ENCODE peak calls at places on chromosome 3, in five cellular contexts. One of them, this sample, is unnamed.

GRCh38 chr3:111768571-111769100 is 90.4 kb upstream of the PHLDB2 start:
- DNase-seq in ELR: peak; percentile 89
- DNase-seq in stimulated activated CD4-positive, alpha-beta T cell treated with anti-CD3 and anti-CD28 coated beads, Interleukin-2, amount 100 ng/mL, for 24 hours: no peak
- DNase-seq in iris pigment epithelial cell: peak; percentile 96
- DNase-seq in T-helper 1 cell: no peak
- DNase-seq in this sample: no peak

GRCh38 chr3:139309880-139310279 is 33.9 kb upstream of the MRPS22 start:
- DNase-seq in ELR: peak; percentile 90
- DNase-seq in stimulated activated CD4-positive, alpha-beta T cell treated with anti-CD3 and anti-CD28 coated beads, Interleukin-2, amount 100 ng/mL, for 24 hours: no peak
- DNase-seq in iris pigment epithelial cell: no peak
- DNase-seq in T-helper 1 cell: no peak
- DNase-seq in this sample: no peak

GRCh38 chr3:66405701-66406091 is 95.1 kb downstream of the LRIG1 start:
- DNase-seq in ELR: peak; percentile 87
- DNase-seq in stimulated activated CD4-positive, alpha-beta T cell treated with anti-CD3 and anti-CD28 coated beads, Interleukin-2, amount 100 ng/mL, for 24 hours: no peak
- DNase-seq in iris pigment epithelial cell: peak; percentile 60
- DNase-seq in T-helper 1 cell: no peak
- DNase-seq in this sample: no peak

GRCh38 chr3:130341388-130341787 is 4.1 kb upstream of the COL6A5 start:
- DNase-seq in ELR: no peak
- DNase-seq in stimulated activated CD4-positive, alpha-beta T cell treated with anti-CD3 and anti-CD28 coated beads, Interleukin-2, amount 100 ng/mL, for 24 hours: no peak
- DNase-seq in iris pigment epithelial cell: peak; percentile 17
- DNase-seq in T-helper 1 cell: peak; percentile 50
- DNase-seq in this sample: no peak

GRCh38 chr3:146052791-146053310 is 108.1 kb downstream of the PLOD2 start:
- DNase-seq in ELR: peak; percentile 17
- DNase-seq in stimulated activated CD4-positive, alpha-beta T cell treated with anti-CD3 and anti-CD28 coated beads, Interleukin-2, amount 100 ng/mL, for 24 hours: no peak
- DNase-seq in iris pigment epithelial cell: peak; percentile 47
- DNase-seq in T-helper 1 cell: no peak
- DNase-seq in this sample: no peak

GRCh38 chr3:31226331-31226730 is 306.4 kb upstream of the STT3B start:
- DNase-seq in ELR: no peak
- DNase-seq in stimulated activated CD4-positive, alpha-beta T cell treated with anti-CD3 and anti-CD28 coated beads, Interleukin-2, amount 100 ng/mL, for 24 hours: no peak
- DNase-seq in iris pigment epithelial cell: no peak
- DNase-seq in T-helper 1 cell: peak; percentile 92
- DNase-seq in this sample: no peak

GRCh38 chr3:52281980-52282801 is 3.7 kb upstream of the WDR82 start:
- DNase-seq in ELR: peak; percentile 41
- DNase-seq in stimulated activated CD4-positive, alpha-beta T cell treated with anti-CD3 and anti-CD28 coated beads, Interleukin-2, amount 100 ng/mL, for 24 hours: no peak
- DNase-seq in iris pigment epithelial cell: no peak
- DNase-seq in T-helper 1 cell: peak; percentile 73
- DNase-seq in this sample: no peak

GRCh38 chr3:16896094-16896627 is 11.4 kb downstream of the PLCL2 start:
- DNase-seq in ELR: no peak
- DNase-seq in stimulated activated CD4-positive, alpha-beta T cell treated with anti-CD3 and anti-CD28 coated beads, Interleukin-2, amount 100 ng/mL, for 24 hours: no peak
- DNase-seq in iris pigment epithelial cell: no peak
- DNase-seq in T-helper 1 cell: no peak
- DNase-seq in this sample: no peak

GRCh38 chr3:171242170-171242569 is 215.7 kb upstream of the SLC2A2 start:
- DNase-seq in ELR: no peak
- DNase-seq in stimulated activated CD4-positive, alpha-beta T cell treated with anti-CD3 and anti-CD28 coated beads, Interleukin-2, amount 100 ng/mL, for 24 hours: no peak
- DNase-seq in iris pigment epithelial cell: no peak
- DNase-seq in T-helper 1 cell: no peak
- DNase-seq in this sample: no peak

GRCh38 chr3:3589715-3590130 is 209.5 kb upstream of the LRRN1 start:
- DNase-seq in ELR: no peak
- DNase-seq in stimulated activated CD4-positive, alpha-beta T cell treated with anti-CD3 and anti-CD28 coated beads, Interleukin-2, amount 100 ng/mL, for 24 hours: no peak
- DNase-seq in iris pigment epithelial cell: no peak
- DNase-seq in T-helper 1 cell: no peak
- DNase-seq in this sample: no peak

GRCh38 chr3:108329087-108329486 is 32.7 kb downstream of the HHLA2 start:
- DNase-seq in ELR: no peak
- DNase-seq in stimulated activated CD4-positive, alpha-beta T cell treated with anti-CD3 and anti-CD28 coated beads, Interleukin-2, amount 100 ng/mL, for 24 hours: no peak
- DNase-seq in iris pigment epithelial cell: no peak
- DNase-seq in T-helper 1 cell: peak; percentile 69
- DNase-seq in this sample: no peak

GRCh38 chr3:194879991-194880939 is 194.6 kb downstream of the FAM43A start:
- DNase-seq in ELR: no peak
- DNase-seq in stimulated activated CD4-positive, alpha-beta T cell treated with anti-CD3 and anti-CD28 coated beads, Interleukin-2, amount 100 ng/mL, for 24 hours: no peak
- DNase-seq in iris pigment epithelial cell: peak; percentile 38
- DNase-seq in T-helper 1 cell: no peak
- DNase-seq in this sample: no peak

GRCh38 chr3:157136647-157137387 is 23.1 kb downstream of the CCNL1 start:
- DNase-seq in ELR: no peak
- DNase-seq in stimulated activated CD4-positive, alpha-beta T cell treated with anti-CD3 and anti-CD28 coated beads, Interleukin-2, amount 100 ng/mL, for 24 hours: no peak
- DNase-seq in iris pigment epithelial cell: peak; percentile 73
- DNase-seq in T-helper 1 cell: no peak
- DNase-seq in this sample: no peak

GRCh38 chr3:179806177-179806576 is 153.3 kb downstream of the USP13 start:
- DNase-seq in ELR: peak; percentile 48
- DNase-seq in stimulated activated CD4-positive, alpha-beta T cell treated with anti-CD3 and anti-CD28 coated beads, Interleukin-2, amount 100 ng/mL, for 24 hours: no peak
- DNase-seq in iris pigment epithelial cell: peak; percentile 23
- DNase-seq in T-helper 1 cell: no peak
- DNase-seq in this sample: no peak

GRCh38 chr3:99920530-99921376 is 103.1 kb downstream of the CMSS1 start:
- DNase-seq in ELR: peak; percentile 18
- DNase-seq in stimulated activated CD4-positive, alpha-beta T cell treated with anti-CD3 and anti-CD28 coated beads, Interleukin-2, amount 100 ng/mL, for 24 hours: no peak
- DNase-seq in iris pigment epithelial cell: no peak
- DNase-seq in T-helper 1 cell: peak; percentile 12
- DNase-seq in this sample: no peak